ENCODE peak calls at places on chromosomes 5 and 9, in eight cellular contexts. One of them, this sample, is unnamed.

GRCh38 chr5:87581661-87582060 is 168.9 kb upstream of the CCNH start:
- DNase-seq in testis: no peak
- DNase-seq in endothelial cell: no peak
- DNase-seq in upper lobe of left lung: no peak
- DNase-seq in stimulated activated CD4-positive, alpha-beta T cell treated with anti-CD3 and anti-CD28 coated beads, Interleukin-1b, Interleukin-23, amount 100 ng/mL, for 4 hours: no peak
- DNase-seq in cardiac fibroblast: no peak
- DNase-seq in CD4-positive, alpha-beta memory T cell: peak; percentile 5
- DNase-seq in H7: no peak
- DNase-seq in this sample: no peak

GRCh38 chr9:438961-439768 is 224.5 kb downstream of the DOCK8 start:
- DNase-seq in testis: no peak
- DNase-seq in stimulated activated CD4-positive, alpha-beta T cell treated with anti-CD3 and anti-CD28 coated beads, Interleukin-1b, Interleukin-23, amount 100 ng/mL, for 4 hours: no peak
- DNase-seq in endothelial cell: no peak
- DNase-seq in cardiac fibroblast: peak; percentile 86
- DNase-seq in H7: no peak
- DNase-seq in CD4-positive, alpha-beta memory T cell: no peak
- DNase-seq in upper lobe of left lung: peak; percentile 68
- DNase-seq in this sample: no peak

GRCh38 chr9:29393064-29393463 is 1819.8 kb upstream of the C9orf72 start:
- DNase-seq in endothelial cell: no peak
- DNase-seq in CD4-positive, alpha-beta memory T cell: no peak
- DNase-seq in stimulated activated CD4-positive, alpha-beta T cell treated with anti-CD3 and anti-CD28 coated beads, Interleukin-1b, Interleukin-23, amount 100 ng/mL, for 4 hours: no peak
- DNase-seq in upper lobe of left lung: no peak
- DNase-seq in testis: no peak
- DNase-seq in cardiac fibroblast: no peak
- DNase-seq in H7: no peak
- DNase-seq in this sample: no peak

GRCh38 chr5:116669261-116670049 is 94.8 kb upstream of the SEMA6A start:
- DNase-seq in testis: no peak
- DNase-seq in upper lobe of left lung: no peak
- DNase-seq in stimulated activated CD4-positive, alpha-beta T cell treated with anti-CD3 and anti-CD28 coated beads, Interleukin-1b, Interleukin-23, amount 100 ng/mL, for 4 hours: no peak
- DNase-seq in endothelial cell: no peak
- DNase-seq in H7: no peak
- DNase-seq in cardiac fibroblast: no peak
- DNase-seq in CD4-positive, alpha-beta memory T cell: no peak
- DNase-seq in this sample: no peak

GRCh38 chr9:28264368-28264767 is 691.1 kb upstream of the C9orf72 start:
- DNase-seq in upper lobe of left lung: no peak
- DNase-seq in cardiac fibroblast: peak; percentile 0
- DNase-seq in CD4-positive, alpha-beta memory T cell: no peak
- DNase-seq in H7: no peak
- DNase-seq in testis: no peak
- DNase-seq in endothelial cell: no peak
- DNase-seq in stimulated activated CD4-positive, alpha-beta T cell treated with anti-CD3 and anti-CD28 coated beads, Interleukin-1b, Interleukin-23, amount 100 ng/mL, for 4 hours: no peak
- DNase-seq in this sample: no peak

GRCh38 chr9:19252174-19252884 is 21.8 kb downstream of the DENND4C start:
- DNase-seq in upper lobe of left lung: no peak
- DNase-seq in cardiac fibroblast: no peak
- DNase-seq in H7: no peak
- DNase-seq in endothelial cell: no peak
- DNase-seq in testis: no peak
- DNase-seq in stimulated activated CD4-positive, alpha-beta T cell treated with anti-CD3 and anti-CD28 coated beads, Interleukin-1b, Interleukin-23, amount 100 ng/mL, for 4 hours: no peak
- DNase-seq in CD4-positive, alpha-beta memory T cell: no peak
- DNase-seq in this sample: no peak

GRCh38 chr5:154603978-154604679 is 126.1 kb upstream of the HAND1 start:
- DNase-seq in H7: peak; percentile 75
- DNase-seq in cardiac fibroblast: peak; percentile 57
- DNase-seq in upper lobe of left lung: peak; percentile 82
- DNase-seq in endothelial cell: no peak
- DNase-seq in CD4-positive, alpha-beta memory T cell: no peak
- DNase-seq in testis: no peak
- DNase-seq in stimulated activated CD4-positive, alpha-beta T cell treated with anti-CD3 and anti-CD28 coated beads, Interleukin-1b, Interleukin-23, amount 100 ng/mL, for 4 hours: no peak
- DNase-seq in this sample: no peak

GRCh38 chr9:126488310-126488709 is 125.4 kb upstream of the LMX1B start:
- DNase-seq in H7: no peak
- DNase-seq in endothelial cell: no peak
- DNase-seq in cardiac fibroblast: no peak
- DNase-seq in stimulated activated CD4-positive, alpha-beta T cell treated with anti-CD3 and anti-CD28 coated beads, Interleukin-1b, Interleukin-23, amount 100 ng/mL, for 4 hours: no peak
- DNase-seq in upper lobe of left lung: no peak
- DNase-seq in testis: no peak
- DNase-seq in CD4-positive, alpha-beta memory T cell: no peak
- DNase-seq in this sample: no peak

GRCh38 chr5:103439007-103439406 is 123.6 kb downstream of the NUDT12 start:
- DNase-seq in stimulated activated CD4-positive, alpha-beta T cell treated with anti-CD3 and anti-CD28 coated beads, Interleukin-1b, Interleukin-23, amount 100 ng/mL, for 4 hours: no peak
- DNase-seq in endothelial cell: no peak
- DNase-seq in CD4-positive, alpha-beta memory T cell: no peak
- DNase-seq in cardiac fibroblast: no peak
- DNase-seq in upper lobe of left lung: no peak
- DNase-seq in H7: no peak
- DNase-seq in testis: no peak
- DNase-seq in this sample: no peak

GRCh38 chr5:93954421-93955069 is 213.1 kb upstream of the POU5F2 start:
- DNase-seq in testis: no peak
- DNase-seq in endothelial cell: no peak
- DNase-seq in cardiac fibroblast: no peak
- DNase-seq in stimulated activated CD4-positive, alpha-beta T cell treated with anti-CD3 and anti-CD28 coated beads, Interleukin-1b, Interleukin-23, amount 100 ng/mL, for 4 hours: no peak
- DNase-seq in CD4-positive, alpha-beta memory T cell: no peak
- DNase-seq in upper lobe of left lung: no peak
- DNase-seq in H7: peak; percentile 4
- DNase-seq in this sample: no peak

GRCh38 chr5:172870261-172870806 is 36.3 kb downstream of the ERGIC1 start:
- DNase-seq in CD4-positive, alpha-beta memory T cell: no peak
- DNase-seq in testis: peak; percentile 42
- DNase-seq in cardiac fibroblast: peak; percentile 90
- DNase-seq in H7: no peak
- DNase-seq in stimulated activated CD4-positive, alpha-beta T cell treated with anti-CD3 and anti-CD28 coated beads, Interleukin-1b, Interleukin-23, amount 100 ng/mL, for 4 hours: no peak
- DNase-seq in upper lobe of left lung: no peak
- DNase-seq in endothelial cell: no peak
- DNase-seq in this sample: no peak

GRCh38 chr5:78888580-78889187 is 96.4 kb downstream of the ARSB start:
- DNase-seq in endothelial cell: no peak
- DNase-seq in upper lobe of left lung: no peak
- DNase-seq in stimulated activated CD4-positive, alpha-beta T cell treated with anti-CD3 and anti-CD28 coated beads, Interleukin-1b, Interleukin-23, amount 100 ng/mL, for 4 hours: no peak
- DNase-seq in H7: no peak
- DNase-seq in testis: no peak
- DNase-seq in CD4-positive, alpha-beta memory T cell: no peak
- DNase-seq in cardiac fibroblast: no peak
- DNase-seq in this sample: no peak

GRCh38 chr9:109945571-109945970 is 165.6 kb downstream of the PALM2AKAP2 start:
- DNase-seq in CD4-positive, alpha-beta memory T cell: no peak
- DNase-seq in testis: no peak
- DNase-seq in cardiac fibroblast: no peak
- DNase-seq in stimulated activated CD4-positive, alpha-beta T cell treated with anti-CD3 and anti-CD28 coated beads, Interleukin-1b, Interleukin-23, amount 100 ng/mL, for 4 hours: no peak
- DNase-seq in upper lobe of left lung: no peak
- DNase-seq in endothelial cell: no peak
- DNase-seq in H7: no peak
- DNase-seq in this sample: no peak

GRCh38 chr9:85900504-85901201 is 40.3 kb upstream of the NAA35 start:
- DNase-seq in stimulated activated CD4-positive, alpha-beta T cell treated with anti-CD3 and anti-CD28 coated beads, Interleukin-1b, Interleukin-23, amount 100 ng/mL, for 4 hours: no peak
- DNase-seq in endothelial cell: peak; percentile 66
- DNase-seq in upper lobe of left lung: no peak
- DNase-seq in testis: peak; percentile 49
- DNase-seq in CD4-positive, alpha-beta memory T cell: no peak
- DNase-seq in cardiac fibroblast: peak; percentile 60
- DNase-seq in H7: peak; percentile 59
- DNase-seq in this sample: no peak

GRCh38 chr5:151026674-151027073 is 6.3 kb downstream of the GPX3 start:
- DNase-seq in endothelial cell: no peak
- DNase-seq in stimulated activated CD4-positive, alpha-beta T cell treated with anti-CD3 and anti-CD28 coated beads, Interleukin-1b, Interleukin-23, amount 100 ng/mL, for 4 hours: no peak
- DNase-seq in CD4-positive, alpha-beta memory T cell: no peak
- DNase-seq in testis: peak; percentile 80
- DNase-seq in cardiac fibroblast: peak; percentile 72
- DNase-seq in H7: peak; percentile 26
- DNase-seq in upper lobe of left lung: peak; percentile 39
- DNase-seq in this sample: no peak

GRCh38 chr5:7209583-7210139 is 186.3 kb upstream of the ADCY2 start:
- DNase-seq in stimulated activated CD4-positive, alpha-beta T cell treated with anti-CD3 and anti-CD28 coated beads, Interleukin-1b, Interleukin-23, amount 100 ng/mL, for 4 hours: no peak
- DNase-seq in cardiac fibroblast: no peak
- DNase-seq in upper lobe of left lung: no peak
- DNase-seq in endothelial cell: no peak
- DNase-seq in CD4-positive, alpha-beta memory T cell: no peak
- DNase-seq in testis: peak; percentile 28
- DNase-seq in H7: no peak
- DNase-seq in this sample: no peak

GRCh38 chr5:17258429-17258828 is 41.0 kb downstream of the BASP1 start:
- DNase-seq in cardiac fibroblast: no peak
- DNase-seq in upper lobe of left lung: no peak
- DNase-seq in stimulated activated CD4-positive, alpha-beta T cell treated with anti-CD3 and anti-CD28 coated beads, Interleukin-1b, Interleukin-23, amount 100 ng/mL, for 4 hours: no peak
- DNase-seq in endothelial cell: no peak
- DNase-seq in CD4-positive, alpha-beta memory T cell: no peak
- DNase-seq in H7: no peak
- DNase-seq in testis: no peak
- DNase-seq in this sample: no peak

GRCh38 chr9:75873707-75874106 is 16.8 kb upstream of the PCSK5 start:
- DNase-seq in cardiac fibroblast: no peak
- DNase-seq in stimulated activated CD4-positive, alpha-beta T cell treated with anti-CD3 and anti-CD28 coated beads, Interleukin-1b, Interleukin-23, amount 100 ng/mL, for 4 hours: no peak
- DNase-seq in upper lobe of left lung: no peak
- DNase-seq in endothelial cell: no peak
- DNase-seq in H7: no peak
- DNase-seq in CD4-positive, alpha-beta memory T cell: no peak
- DNase-seq in testis: no peak
- DNase-seq in this sample: no peak

GRCh38 chr9:21452681-21453080 is 12.4 kb downstream of the IFNA1 start:
- DNase-seq in stimulated activated CD4-positive, alpha-beta T cell treated with anti-CD3 and anti-CD28 coated beads, Interleukin-1b, Interleukin-23, amount 100 ng/mL, for 4 hours: no peak
- DNase-seq in H7: no peak
- DNase-seq in CD4-positive, alpha-beta memory T cell: no peak
- DNase-seq in cardiac fibroblast: no peak
- DNase-seq in upper lobe of left lung: no peak
- DNase-seq in endothelial cell: no peak
- DNase-seq in testis: no peak
- DNase-seq in this sample: no peak

GRCh38 chr5:136674178-136674577 is 308.8 kb upstream of the TRPC7 start:
- DNase-seq in cardiac fibroblast: no peak
- DNase-seq in upper lobe of left lung: no peak
- DNase-seq in endothelial cell: no peak
- DNase-seq in testis: no peak
- DNase-seq in CD4-positive, alpha-beta memory T cell: no peak
- DNase-seq in H7: no peak
- DNase-seq in stimulated activated CD4-positive, alpha-beta T cell treated with anti-CD3 and anti-CD28 coated beads, Interleukin-1b, Interleukin-23, amount 100 ng/mL, for 4 hours: no peak
- DNase-seq in this sample: no peak

GRCh38 chr9:107548298-107549142 is 59.0 kb upstream of the KLF4 start:
- DNase-seq in CD4-positive, alpha-beta memory T cell: no peak
- DNase-seq in stimulated activated CD4-positive, alpha-beta T cell treated with anti-CD3 and anti-CD28 coated beads, Interleukin-1b, Interleukin-23, amount 100 ng/mL, for 4 hours: no peak
- DNase-seq in upper lobe of left lung: no peak
- DNase-seq in H7: no peak
- DNase-seq in endothelial cell: no peak
- DNase-seq in cardiac fibroblast: peak; percentile 94
- DNase-seq in testis: peak; percentile 37
- DNase-seq in this sample: no peak

GRCh38 chr5:134245101-134245604 is 19.3 kb upstream of the PPP2CA start:
- DNase-seq in cardiac fibroblast: peak; percentile 76
- DNase-seq in endothelial cell: no peak
- DNase-seq in CD4-positive, alpha-beta memory T cell: no peak
- DNase-seq in H7: no peak
- DNase-seq in testis: peak; percentile 41
- DNase-seq in upper lobe of left lung: no peak
- DNase-seq in stimulated activated CD4-positive, alpha-beta T cell treated with anti-CD3 and anti-CD28 coated beads, Interleukin-1b, Interleukin-23, amount 100 ng/mL, for 4 hours: no peak
- DNase-seq in this sample: no peak

GRCh38 chr9:109817846-109818472 is 38.0 kb downstream of the PALM2AKAP2 start:
- DNase-seq in cardiac fibroblast: peak; percentile 97
- DNase-seq in stimulated activated CD4-positive, alpha-beta T cell treated with anti-CD3 and anti-CD28 coated beads, Interleukin-1b, Interleukin-23, amount 100 ng/mL, for 4 hours: peak; percentile 10
- DNase-seq in endothelial cell: peak; percentile 77
- DNase-seq in upper lobe of left lung: no peak
- DNase-seq in H7: peak; percentile 51
- DNase-seq in testis: peak; percentile 89
- DNase-seq in CD4-positive, alpha-beta memory T cell: no peak
- DNase-seq in this sample: peak; percentile 28

GRCh38 chr9:135340143-135340655 is 139.4 kb upstream of the PPP1R26 start:
- DNase-seq in H7: peak; percentile 86
- DNase-seq in endothelial cell: no peak
- DNase-seq in testis: no peak
- DNase-seq in stimulated activated CD4-positive, alpha-beta T cell treated with anti-CD3 and anti-CD28 coated beads, Interleukin-1b, Interleukin-23, amount 100 ng/mL, for 4 hours: no peak
- DNase-seq in upper lobe of left lung: peak; percentile 47
- DNase-seq in CD4-positive, alpha-beta memory T cell: no peak
- DNase-seq in cardiac fibroblast: no peak
- DNase-seq in this sample: no peak

GRCh38 chr5:178331491-178331981 is 98.9 kb upstream of the PHYKPL start:
- DNase-seq in stimulated activated CD4-positive, alpha-beta T cell treated with anti-CD3 and anti-CD28 coated beads, Interleukin-1b, Interleukin-23, amount 100 ng/mL, for 4 hours: no peak
- DNase-seq in endothelial cell: no peak
- DNase-seq in CD4-positive, alpha-beta memory T cell: no peak
- DNase-seq in cardiac fibroblast: peak; percentile 12
- DNase-seq in upper lobe of left lung: peak; percentile 89
- DNase-seq in H7: no peak
- DNase-seq in testis: peak; percentile 71
- DNase-seq in this sample: no peak

GRCh38 chr5:4083591-4084337 is 488.1 kb downstream of the IRX1 start:
- DNase-seq in cardiac fibroblast: no peak
- DNase-seq in stimulated activated CD4-positive, alpha-beta T cell treated with anti-CD3 and anti-CD28 coated beads, Interleukin-1b, Interleukin-23, amount 100 ng/mL, for 4 hours: no peak
- DNase-seq in endothelial cell: no peak
- DNase-seq in H7: no peak
- DNase-seq in upper lobe of left lung: no peak
- DNase-seq in CD4-positive, alpha-beta memory T cell: no peak
- DNase-seq in testis: no peak
- DNase-seq in this sample: no peak

GRCh38 chr5:181223729-181224389 is 778 bp downstream of the TRIM41 start:
- DNase-seq in CD4-positive, alpha-beta memory T cell: peak; percentile 81
- DNase-seq in stimulated activated CD4-positive, alpha-beta T cell treated with anti-CD3 and anti-CD28 coated beads, Interleukin-1b, Interleukin-23, amount 100 ng/mL, for 4 hours: no peak
- DNase-seq in cardiac fibroblast: peak; percentile 57
- DNase-seq in H7: peak; percentile 93
- DNase-seq in testis: peak; percentile 66
- DNase-seq in upper lobe of left lung: peak; percentile 76
- DNase-seq in endothelial cell: peak; percentile 81
- DNase-seq in this sample: no peak

GRCh38 chr9:588952-589351 is 252.5 kb upstream of the DMRT1 start:
- DNase-seq in endothelial cell: no peak
- DNase-seq in H7: no peak
- DNase-seq in CD4-positive, alpha-beta memory T cell: no peak
- DNase-seq in testis: no peak
- DNase-seq in cardiac fibroblast: no peak
- DNase-seq in stimulated activated CD4-positive, alpha-beta T cell treated with anti-CD3 and anti-CD28 coated beads, Interleukin-1b, Interleukin-23, amount 100 ng/mL, for 4 hours: no peak
- DNase-seq in upper lobe of left lung: no peak
- DNase-seq in this sample: no peak

GRCh38 chr9:18485691-18486090 is 11.7 kb downstream of the ADAMTSL1 start:
- DNase-seq in CD4-positive, alpha-beta memory T cell: no peak
- DNase-seq in upper lobe of left lung: no peak
- DNase-seq in H7: no peak
- DNase-seq in endothelial cell: no peak
- DNase-seq in cardiac fibroblast: peak; percentile 45
- DNase-seq in stimulated activated CD4-positive, alpha-beta T cell treated with anti-CD3 and anti-CD28 coated beads, Interleukin-1b, Interleukin-23, amount 100 ng/mL, for 4 hours: no peak
- DNase-seq in testis: no peak
- DNase-seq in this sample: no peak

GRCh38 chr5:52895070-52895469 is 94.1 kb upstream of the ITGA2 start:
- DNase-seq in H7: no peak
- DNase-seq in CD4-positive, alpha-beta memory T cell: no peak
- DNase-seq in testis: no peak
- DNase-seq in cardiac fibroblast: no peak
- DNase-seq in upper lobe of left lung: no peak
- DNase-seq in endothelial cell: no peak
- DNase-seq in stimulated activated CD4-positive, alpha-beta T cell treated with anti-CD3 and anti-CD28 coated beads, Interleukin-1b, Interleukin-23, amount 100 ng/mL, for 4 hours: no peak
- DNase-seq in this sample: no peak

This sample was measured in memory B cell.